ENCODE peak calls at places on chromosomes 2 and 18, in nine cellular contexts. T, V, P, H, A, G, I, C and E are unnamed samples.

GRCh38 chr2:212528106-212528856 is 10.3 kb downstream of the ERBB4 start:
- DNase-seq in T (peak), V (no peak), P (no peak), H (no peak), A (no peak), G (no peak), I (no peak), C (no peak), E (no peak)

GRCh38 chr18:5430131-5430530 is 113.7 kb downstream of the EPB41L3 start:
- DNase-seq in T (no peak), V (no peak), P (no peak), H (no peak), A (no peak), G (no peak), I (no peak), C (no peak), E (no peak)

GRCh38 chr2:224261316-224261715 is 140.6 kb downstream of the FAM124B start:
- DNase-seq in T (no peak), V (peak), P (no peak), H (no peak), A (no peak), G (no peak), I (peak), C (no peak), E (no peak)

GRCh38 chr2:10400568-10400977 is 47.6 kb downstream of the ODC1 start:
- DNase-seq in T (no peak), V (no peak), P (no peak), H (no peak), A (no peak), G (no peak), I (no peak), C (no peak), E (peak)

GRCh38 chr2:19357383-19358241 is 811 bp downstream of the OSR1 start:
- DNase-seq in T (peak), V (peak), P (no peak), H (no peak), A (peak), G (no peak), I (no peak), C (no peak), E (no peak)

GRCh38 chr2:237600205-237600846 is 9.8 kb upstream of the RAB17 start:
- DNase-seq in T (no peak), V (peak), P (no peak), H (no peak), A (no peak), G (peak), I (peak), C (peak), E (no peak)

GRCh38 chr2:221461911-221462310 is 110.2 kb downstream of the EPHA4 start:
- DNase-seq in T (no peak), V (peak), P (no peak), H (no peak), A (no peak), G (peak), I (peak), C (no peak), E (no peak)

GRCh38 chr2:18232731-18233438 is 327.6 kb downstream of the RDH14 start:
- DNase-seq in T (no peak), V (peak), P (no peak), H (no peak), A (no peak), G (no peak), I (no peak), C (no peak), E (no peak)

GRCh38 chr2:226435146-226435545 is 364.5 kb downstream of the IRS1 start:
- DNase-seq in T (no peak), V (no peak), P (no peak), H (no peak), A (no peak), G (no peak), I (no peak), C (no peak), E (no peak)

GRCh38 chr2:207768168-207768890 is 1.4 kb downstream of the FZD5 start:
- DNase-seq in T (peak), V (peak), P (peak), H (peak), A (no peak), G (no peak), I (no peak), C (peak), E (no peak)

GRCh38 chr2:133844214-133844892 is 276.1 kb upstream of the NCKAP5 start:
- DNase-seq in T (peak), V (peak), P (peak), H (peak), A (no peak), G (peak), I (no peak), C (peak), E (no peak)

GRCh38 chr18:44651918-44652317 is 28.8 kb upstream of the SETBP1 start:
- DNase-seq in T (no peak), V (no peak), P (no peak), H (no peak), A (no peak), G (no peak), I (no peak), C (no peak), E (no peak)

GRCh38 chr2:121949271-121949670 is 193.8 kb downstream of the TSN start:
- DNase-seq in T (no peak), V (no peak), P (no peak), H (no peak), A (no peak), G (no peak), I (no peak), C (no peak), E (no peak)

GRCh38 chr2:74530239-74531161 is 767 bp downstream of the HTRA2 start:
- DNase-seq in T (peak), V (peak), P (peak), H (no peak), A (peak), G (no peak), I (no peak), C (peak), E (no peak)

GRCh38 chr2:206477296-206477695 is 34.0 kb downstream of the ADAM23 start:
- DNase-seq in T (no peak), V (peak), P (no peak), H (no peak), A (no peak), G (peak), I (peak), C (no peak), E (no peak)

GRCh38 chr18:13414102-13414501 is 195.5 kb downstream of the LDLRAD4 start:
- DNase-seq in T (no peak), V (no peak), P (no peak), H (no peak), A (no peak), G (no peak), I (no peak), C (no peak), E (no peak)

GRCh38 chr2:219638948-219639341 is 11.5 kb downstream of the SLC4A3 start:
- DNase-seq in T (no peak), V (no peak), P (no peak), H (no peak), A (no peak), G (no peak), I (peak), C (no peak), E (no peak)

DNA sequence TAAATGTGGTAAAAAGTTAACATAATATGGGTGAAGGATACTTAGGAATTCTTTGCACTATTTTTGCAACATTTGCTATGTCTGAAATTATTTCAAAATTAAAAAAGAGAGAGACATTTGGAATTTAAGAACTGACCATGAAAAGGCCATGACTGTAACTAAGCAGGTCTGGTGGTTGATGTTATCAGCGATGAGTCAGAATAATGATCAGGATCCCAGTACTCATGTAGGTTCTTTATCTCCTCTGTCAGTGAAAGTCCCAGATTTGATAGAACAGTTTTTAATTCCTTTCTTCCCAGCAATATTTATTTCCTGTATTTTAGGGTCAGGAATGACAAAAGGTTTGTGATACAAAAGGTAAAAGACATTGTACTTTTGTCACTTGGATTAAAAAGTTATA is 242.4 kb upstream of the ZNF521 start:
- DNase-seq in T (no peak), V (peak), P (no peak), H (no peak), A (no peak), G (no peak), I (no peak), C (no peak), E (no peak)
- TF ChIP-seq CTCF in T (no peak), V (no peak), P (no peak), H (no peak), A (no peak), G (no peak), I (no peak), C (no peak), E (no peak)

DNA sequence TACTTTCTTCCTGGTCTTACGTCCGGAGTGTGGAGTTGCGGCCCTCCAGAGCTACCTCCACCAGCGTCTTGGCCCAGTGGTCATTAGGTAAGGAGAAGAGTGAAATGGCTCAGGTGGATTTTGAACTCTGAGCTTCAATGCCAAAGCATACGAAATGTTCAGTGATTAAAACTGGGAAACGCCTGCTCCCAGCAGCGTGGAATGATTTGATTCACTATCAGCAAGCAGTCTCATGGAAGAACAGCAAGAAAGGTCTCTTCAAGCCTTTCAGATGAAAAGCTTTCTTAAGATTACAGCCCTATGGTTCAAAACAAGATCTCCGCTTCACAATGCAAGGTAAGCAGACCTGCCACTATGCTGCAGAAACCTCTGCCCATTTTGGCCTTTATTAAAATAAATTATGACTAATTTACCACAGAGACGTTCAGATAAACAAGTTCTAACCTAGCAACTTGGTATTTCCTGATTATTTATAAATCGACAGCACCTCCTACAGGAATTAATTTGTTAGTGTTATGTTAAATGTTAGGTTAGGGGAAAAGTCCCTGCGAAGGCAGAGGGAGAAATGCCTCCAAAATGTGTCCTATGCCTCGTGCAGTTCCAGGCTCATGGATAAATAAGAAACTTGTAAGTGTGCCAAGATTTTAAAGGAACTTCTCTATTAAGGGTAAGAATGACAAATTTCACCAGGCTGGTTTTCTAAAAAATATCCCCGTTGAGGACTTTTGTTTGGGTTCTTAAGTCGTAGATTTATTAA is 10.1 kb downstream of the SP9 start:
- DNase-seq in T (no peak), V (peak), P (no peak), H (no peak), A (no peak), G (no peak), I (no peak), C (no peak), E (no peak)
- TF ChIP-seq CTCF in T (peak), V (no peak), P (peak), H (peak), A (peak), G (no peak), I (peak), C (peak), E (peak)

DNA sequence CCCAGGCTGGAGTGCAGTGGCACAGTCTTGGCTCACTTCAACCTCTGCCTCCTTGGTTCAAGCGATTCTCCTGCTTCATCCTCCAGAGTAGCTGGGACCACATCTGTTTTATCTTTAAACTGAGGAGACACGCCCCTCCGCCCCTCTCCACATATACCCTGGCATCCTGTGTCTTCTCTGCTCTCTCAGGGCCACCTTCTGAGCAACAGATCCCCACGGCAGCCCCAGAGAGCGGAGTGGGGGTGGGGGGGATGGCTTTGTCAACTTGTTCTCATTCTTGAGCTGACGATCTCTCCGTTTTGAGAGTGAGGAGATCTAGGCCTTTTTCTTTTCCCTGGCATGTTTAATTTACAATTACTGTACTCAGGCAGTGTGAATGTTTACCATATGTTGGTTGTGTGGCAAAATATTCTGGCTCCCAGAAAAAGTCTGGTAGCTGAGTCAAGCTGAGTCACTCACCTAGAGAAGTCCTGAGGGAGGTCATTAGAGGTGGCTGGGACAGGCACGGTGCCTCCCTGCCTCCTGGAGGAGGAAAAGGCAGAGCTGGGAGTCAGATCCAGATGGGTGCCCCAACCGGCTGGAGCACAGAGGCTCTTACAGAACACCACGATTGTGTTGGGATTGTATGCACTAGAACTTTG is 19.5 kb upstream of the ID2 start:
- DNase-seq in T (no peak), V (peak), P (no peak), H (no peak), A (no peak), G (peak), I (no peak), C (no peak), E (no peak)
- TF ChIP-seq CTCF in T (peak), V (no peak), P (no peak), H (no peak), A (peak), G (peak), I (peak), C (no peak), E (no peak)

DNA sequence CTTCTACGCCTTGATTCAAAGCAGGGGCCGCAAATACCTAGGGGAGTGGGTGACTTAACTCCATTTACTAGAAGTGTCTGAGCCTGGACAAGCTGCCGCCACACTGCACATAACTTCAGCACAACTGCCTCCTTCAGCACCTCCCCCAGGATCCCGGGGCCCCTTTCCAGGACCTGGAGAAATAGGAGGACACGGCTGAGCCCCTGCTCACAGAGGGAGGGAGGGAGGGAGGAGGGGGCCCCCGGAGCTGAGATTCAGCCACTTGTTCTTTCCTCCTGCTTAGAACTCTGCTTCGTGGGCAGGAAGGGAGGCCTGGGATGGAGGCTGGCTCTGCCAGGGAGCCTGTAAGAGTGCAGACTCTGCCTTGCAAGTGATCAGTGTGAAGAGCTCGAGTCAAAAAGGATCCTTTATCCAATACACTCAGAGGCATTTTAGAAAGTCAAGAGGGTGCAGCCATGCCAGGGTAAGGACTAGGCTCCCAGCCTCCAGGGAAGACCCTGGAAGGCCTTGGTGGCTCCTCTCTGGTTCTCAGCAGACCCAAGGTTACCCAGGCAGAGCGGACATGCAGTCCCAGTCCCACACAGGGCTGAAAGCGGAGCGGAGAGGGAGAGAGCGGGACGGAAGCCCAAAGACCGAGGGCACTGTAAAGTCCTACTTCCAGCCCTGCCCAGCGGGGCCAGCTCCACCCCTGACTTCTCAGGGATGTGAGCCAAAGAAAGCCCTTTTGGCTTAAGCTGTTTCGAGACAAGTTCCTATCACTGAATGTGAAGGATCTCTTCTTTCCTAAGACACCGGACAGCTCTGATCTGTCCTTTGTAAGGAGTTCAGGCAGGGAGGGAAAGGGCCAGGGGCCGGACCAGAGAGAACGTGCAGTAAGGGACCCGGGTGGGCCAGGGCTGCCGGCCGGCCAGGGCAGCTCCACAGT is 8.6 kb upstream of the ARMC9 start:
- DNase-seq in T (no peak), V (peak), P (no peak), H (no peak), A (no peak), G (no peak), I (no peak), C (no peak), E (no peak)
- TF ChIP-seq CTCF in T (no peak), V (no peak), P (no peak), H (no peak), A (no peak), G (no peak), I (no peak), C (no peak), E (no peak)

GRCh38 chr2:149329470-149330126 is 789 bp upstream of the LYPD6 start:
- DNase-seq in T (peak), V (peak), P (peak), H (no peak), A (no peak), G (peak), I (no peak), C (peak), E (no peak)

GRCh38 chr2:149332364-149332763 is 2.0 kb downstream of the LYPD6 start:
- DNase-seq in T (no peak), V (no peak), P (no peak), H (no peak), A (no peak), G (no peak), I (no peak), C (no peak), E (no peak)

GRCh38 chr2:149329068-149329467 is 1.3 kb upstream of the LYPD6 start:
- DNase-seq in T (no peak), V (no peak), P (peak), H (no peak), A (no peak), G (no peak), I (no peak), C (peak), E (no peak)

GRCh38 chr2:149331023-149331400 is 625 bp downstream of the LYPD6 start:
- DNase-seq in T (peak), V (no peak), P (no peak), H (no peak), A (no peak), G (no peak), I (no peak), C (peak), E (no peak)

DNA sequence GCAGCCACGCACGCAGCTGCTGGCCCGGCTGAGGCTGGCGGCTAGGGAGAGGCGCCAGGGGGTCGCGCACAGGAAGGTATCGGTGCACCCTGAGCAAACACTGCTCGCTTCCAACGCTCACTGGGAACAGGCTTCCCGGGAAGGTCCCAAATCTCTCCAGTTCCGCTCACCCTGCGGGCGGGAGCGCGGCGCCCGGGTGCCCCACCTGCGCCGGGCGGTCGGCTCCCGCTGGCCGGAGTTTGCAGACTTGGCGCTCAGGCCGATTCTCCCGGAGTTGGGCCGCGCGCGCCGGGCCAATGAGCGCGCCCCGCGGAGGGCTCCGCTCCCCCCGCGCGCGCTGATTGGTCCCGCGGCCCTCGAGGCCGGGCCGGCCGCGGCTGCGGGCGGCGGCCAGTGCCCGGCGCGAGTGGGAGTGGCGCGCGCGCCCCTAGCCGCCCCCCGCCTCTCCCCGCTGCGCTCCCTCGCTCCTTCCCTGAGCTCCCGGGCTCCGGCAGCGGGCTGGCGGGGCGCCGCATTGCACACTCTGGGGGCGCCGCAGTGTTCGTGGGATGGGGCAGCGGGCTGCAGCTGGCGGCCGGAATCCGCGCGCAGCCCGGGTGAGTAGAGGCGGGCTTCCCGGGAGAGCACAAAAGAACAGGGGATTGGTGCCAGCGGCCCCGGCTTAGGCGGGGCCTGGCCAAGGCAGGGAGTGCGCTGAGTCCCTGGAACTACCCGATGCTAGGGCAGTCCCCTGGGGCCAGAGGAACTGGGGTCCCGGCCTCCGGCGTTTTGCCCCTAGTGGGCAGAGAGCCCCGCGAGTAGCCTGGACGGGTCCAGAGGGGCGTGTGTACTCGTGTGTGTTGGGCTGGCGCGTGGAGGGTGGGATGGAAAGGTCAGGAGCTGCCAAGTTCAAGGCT is at the start of gene LYPD6:
- DNase-seq in T (peak), V (peak), P (peak), H (peak), A (no peak), G (peak), I (no peak), C (peak), E (no peak)
- TF ChIP-seq CTCF in T (no peak), V (no peak), P (no peak), H (peak), A (peak), G (peak), I (no peak), C (no peak), E (no peak)